ENCODE peak calls at places on chromosomes 11 and 22, in ten cellular contexts. One of them, this sample, is unnamed.

GRCh38 chr11:35619030-35619753 is 932 bp downstream of the FJX1 start:
- DNase-seq in ascending aorta: no peak
- DNase-seq in pulmonary artery endothelial cell: no peak
- DNase-seq in GM06990: peak; percentile 80
- DNase-seq in NCI-H1048: no peak
- DNase-seq in HTR-8/SVneo: no peak
- DNase-seq in heart right ventricle: peak; percentile 30
- DNase-seq in DMS153: peak; percentile 26
- DNase-seq in astrocyte of the cerebellum: no peak
- DNase-seq in lung: no peak
- DNase-seq in this sample: peak; percentile 37

GRCh38 chr22:36430863-36431262 is 43.1 kb upstream of the MYH9 start:
- DNase-seq in DMS153: no peak
- DNase-seq in astrocyte of the cerebellum: no peak
- DNase-seq in heart right ventricle: no peak
- DNase-seq in lung: no peak
- DNase-seq in NCI-H1048: no peak
- DNase-seq in pulmonary artery endothelial cell: no peak
- DNase-seq in ascending aorta: no peak
- DNase-seq in GM06990: no peak
- DNase-seq in HTR-8/SVneo: no peak
- DNase-seq in this sample: no peak

GRCh38 chr22:37752189-37753061 is 55.3 kb upstream of the GCAT start:
- DNase-seq in ascending aorta: peak; percentile 53
- DNase-seq in GM06990: no peak
- DNase-seq in DMS153: peak; percentile 25
- DNase-seq in pulmonary artery endothelial cell: peak; percentile 76
- DNase-seq in NCI-H1048: no peak
- DNase-seq in heart right ventricle: peak; percentile 94
- DNase-seq in lung: peak; percentile 92
- DNase-seq in astrocyte of the cerebellum: peak; percentile 61
- DNase-seq in HTR-8/SVneo: peak; percentile 85
- DNase-seq in this sample: peak; percentile 93

GRCh38 chr11:61912991-61913698 is 4.2 kb downstream of the RAB3IL1 start:
- DNase-seq in heart right ventricle: no peak
- DNase-seq in astrocyte of the cerebellum: no peak
- DNase-seq in lung: no peak
- DNase-seq in NCI-H1048: no peak
- DNase-seq in pulmonary artery endothelial cell: no peak
- DNase-seq in GM06990: no peak
- DNase-seq in ascending aorta: no peak
- DNase-seq in DMS153: no peak
- DNase-seq in HTR-8/SVneo: no peak
- DNase-seq in this sample: no peak

GRCh38 chr22:29243874-29244446 is 23.8 kb downstream of the RHBDD3 start:
- DNase-seq in DMS153: no peak
- DNase-seq in heart right ventricle: no peak
- DNase-seq in HTR-8/SVneo: no peak
- DNase-seq in ascending aorta: no peak
- DNase-seq in pulmonary artery endothelial cell: no peak
- DNase-seq in astrocyte of the cerebellum: no peak
- DNase-seq in lung: no peak
- DNase-seq in NCI-H1048: no peak
- DNase-seq in GM06990: no peak
- DNase-seq in this sample: no peak

GRCh38 chr11:57144075-57144474 is 37.7 kb upstream of the LRRC55 start:
- DNase-seq in pulmonary artery endothelial cell: no peak
- DNase-seq in lung: no peak
- DNase-seq in astrocyte of the cerebellum: no peak
- DNase-seq in HTR-8/SVneo: no peak
- DNase-seq in ascending aorta: no peak
- DNase-seq in GM06990: no peak
- DNase-seq in NCI-H1048: no peak
- DNase-seq in DMS153: no peak
- DNase-seq in heart right ventricle: no peak
- DNase-seq in this sample: no peak

GRCh38 chr11:116513894-116514293 is 258.9 kb downstream of the BUD13 start:
- DNase-seq in ascending aorta: no peak
- DNase-seq in HTR-8/SVneo: peak; percentile 34
- DNase-seq in GM06990: no peak
- DNase-seq in DMS153: no peak
- DNase-seq in NCI-H1048: no peak
- DNase-seq in heart right ventricle: peak; percentile 18
- DNase-seq in astrocyte of the cerebellum: no peak
- DNase-seq in lung: no peak
- DNase-seq in pulmonary artery endothelial cell: peak; percentile 24
- DNase-seq in this sample: peak; percentile 15

GRCh38 chr11:122863704-122864326 is 18.7 kb upstream of the JHY start:
- DNase-seq in DMS153: no peak
- DNase-seq in ascending aorta: no peak
- DNase-seq in HTR-8/SVneo: peak; percentile 34
- DNase-seq in pulmonary artery endothelial cell: no peak
- DNase-seq in NCI-H1048: no peak
- DNase-seq in GM06990: no peak
- DNase-seq in lung: no peak
- DNase-seq in astrocyte of the cerebellum: peak; percentile 36
- DNase-seq in heart right ventricle: peak; percentile 24
- DNase-seq in this sample: peak; percentile 28

GRCh38 chr11:76830639-76831312 is 29.9 kb upstream of the ACER3 start:
- DNase-seq in heart right ventricle: no peak
- DNase-seq in pulmonary artery endothelial cell: no peak
- DNase-seq in ascending aorta: no peak
- DNase-seq in GM06990: no peak
- DNase-seq in astrocyte of the cerebellum: peak; percentile 65
- DNase-seq in HTR-8/SVneo: no peak
- DNase-seq in lung: no peak
- DNase-seq in NCI-H1048: no peak
- DNase-seq in DMS153: no peak
- DNase-seq in this sample: no peak

GRCh38 chr11:19714387-19715363 is 2.0 kb downstream of the NAV2 start:
- DNase-seq in pulmonary artery endothelial cell: no peak
- DNase-seq in HTR-8/SVneo: peak; percentile 60
- DNase-seq in DMS153: no peak
- DNase-seq in heart right ventricle: peak; percentile 34
- DNase-seq in astrocyte of the cerebellum: no peak
- DNase-seq in NCI-H1048: no peak
- DNase-seq in lung: peak; percentile 42
- DNase-seq in GM06990: no peak
- DNase-seq in ascending aorta: peak; percentile 59
- DNase-seq in this sample: peak; percentile 52

GRCh38 chr11:15113381-15113780 is 1.3 kb upstream of the INSC start:
- DNase-seq in astrocyte of the cerebellum: no peak
- DNase-seq in heart right ventricle: no peak
- DNase-seq in ascending aorta: no peak
- DNase-seq in HTR-8/SVneo: no peak
- DNase-seq in lung: no peak
- DNase-seq in pulmonary artery endothelial cell: no peak
- DNase-seq in GM06990: peak; percentile 69
- DNase-seq in NCI-H1048: no peak
- DNase-seq in DMS153: no peak
- DNase-seq in this sample: no peak

GRCh38 chr22:25545677-25546076 is 18.8 kb upstream of the GRK3 start:
- DNase-seq in HTR-8/SVneo: no peak
- DNase-seq in GM06990: no peak
- DNase-seq in pulmonary artery endothelial cell: no peak
- DNase-seq in DMS153: no peak
- DNase-seq in astrocyte of the cerebellum: no peak
- DNase-seq in ascending aorta: no peak
- DNase-seq in lung: no peak
- DNase-seq in heart right ventricle: no peak
- DNase-seq in NCI-H1048: no peak
- DNase-seq in this sample: no peak

GRCh38 chr11:71504526-71504925 is 22.5 kb upstream of the KRTAP5-7 start:
- DNase-seq in lung: no peak
- DNase-seq in NCI-H1048: no peak
- DNase-seq in ascending aorta: no peak
- DNase-seq in pulmonary artery endothelial cell: no peak
- DNase-seq in astrocyte of the cerebellum: no peak
- DNase-seq in DMS153: peak; percentile 32
- DNase-seq in heart right ventricle: no peak
- DNase-seq in GM06990: no peak
- DNase-seq in HTR-8/SVneo: no peak
- DNase-seq in this sample: no peak

GRCh38 chr11:7599209-7599608 is 74.1 kb downstream of the CYB5R2 start:
- DNase-seq in NCI-H1048: no peak
- DNase-seq in HTR-8/SVneo: no peak
- DNase-seq in astrocyte of the cerebellum: no peak
- DNase-seq in lung: no peak
- DNase-seq in heart right ventricle: no peak
- DNase-seq in DMS153: no peak
- DNase-seq in ascending aorta: no peak
- DNase-seq in GM06990: no peak
- DNase-seq in pulmonary artery endothelial cell: peak; percentile 11
- DNase-seq in this sample: no peak

GRCh38 chr11:113168358-113168757 is 146.0 kb upstream of the TTC12 start:
- DNase-seq in pulmonary artery endothelial cell: no peak
- DNase-seq in NCI-H1048: no peak
- DNase-seq in heart right ventricle: no peak
- DNase-seq in astrocyte of the cerebellum: no peak
- DNase-seq in DMS153: no peak
- DNase-seq in GM06990: no peak
- DNase-seq in HTR-8/SVneo: no peak
- DNase-seq in ascending aorta: no peak
- DNase-seq in lung: no peak
- DNase-seq in this sample: no peak